ENCODE peak calls at places on chromosome 7, in four cellular contexts. F is heart left ventricle, R is ovary, K is HCT116. Q is an unnamed sample.

GRCh38 chr7:137080516-137081203 is 212.2 kb downstream of the CHRM2 start:
- DNase-seq in F (no peak), R (no peak), K (no peak), Q (no peak)

GRCh38 chr7:21580073-21580521 is 37.3 kb downstream of the DNAH11 start:
- DNase-seq in F (no peak), R (no peak), K (no peak), Q (no peak)

GRCh38 chr7:133431134-133431711 is 178.3 kb downstream of the EXOC4 start:
- DNase-seq in F (no peak), R (no peak), K (no peak), Q (no peak)

GRCh38 chr7:73742753-73743641 is 4.4 kb upstream of the ABHD11 start:
- DNase-seq in F (no peak), R (peak; percentile 54), K (peak; percentile 96), Q (peak; percentile 81)

GRCh38 chr7:31493714-31494181 is 20.1 kb upstream of the ITPRID1 start:
- DNase-seq in F (no peak), R (no peak), K (no peak), Q (no peak)

GRCh38 chr7:4159761-4160554 is 522.1 kb upstream of the FOXK1 start:
- DNase-seq in F (no peak), R (no peak), K (no peak), Q (no peak)

GRCh38 chr7:18570890-18571478 is 75.4 kb downstream of the HDAC9 start:
- DNase-seq in F (no peak), R (no peak), K (peak; percentile 31), Q (no peak)

GRCh38 chr7:64555046-64555445 is 7.8 kb downstream of the ZNF680 start:
- DNase-seq in F (no peak), R (no peak), K (no peak), Q (no peak)

GRCh38 chr7:146090023-146090645 is 26.5 kb upstream of the CNTNAP2 start:
- DNase-seq in F (no peak), R (no peak), K (peak; percentile 10), Q (no peak)

GRCh38 chr7:80721880-80722595 is 83.6 kb downstream of the CD36 start:
- DNase-seq in F (no peak), R (no peak), K (peak; percentile 63), Q (no peak)

GRCh38 chr7:98387544-98388226 is 13.2 kb downstream of the BAIAP2L1 start:
- DNase-seq in F (no peak), R (no peak), K (no peak), Q (peak; percentile 8)

GRCh38 chr7:155587486-155587885 is 41.1 kb upstream of the CNPY1 start:
- DNase-seq in F (no peak), R (peak; percentile 26), K (no peak), Q (peak; percentile 62)

GRCh38 chr7:39592586-39592985 is 26.4 kb downstream of the YAE1 start:
- DNase-seq in F (no peak), R (no peak), K (no peak), Q (no peak)

GRCh38 chr7:92847305-92847704 is 10.9 kb upstream of the CDK6 start:
- DNase-seq in F (no peak), R (no peak), K (no peak), Q (no peak)

GRCh38 chr7:85405016-85405415 is 218.2 kb upstream of the SEMA3D start:
- DNase-seq in F (no peak), R (no peak), K (no peak), Q (no peak)

GRCh38 chr7:46215987-46216567 is 295.0 kb upstream of the IGFBP3 start:
- DNase-seq in F (peak; percentile 66), R (no peak), K (no peak), Q (no peak)

GRCh38 chr7:108114117-108114841 is 15.9 kb downstream of the LAMB4 start:
- DNase-seq in F (no peak), R (no peak), K (peak; percentile 39), Q (no peak)

GRCh38 chr7:39071116-39071515 is 93.4 kb downstream of the POU6F2 start:
- DNase-seq in F (no peak), R (no peak), K (no peak), Q (no peak)

GRCh38 chr7:30983042-30983913 is 19.5 kb downstream of the GHRHR start:
- DNase-seq in F (peak; percentile 83), R (peak; percentile 90), K (peak; percentile 70), Q (peak; percentile 92)

GRCh38 chr7:80324032-80324431 is 187.8 kb downstream of the GNAT3 start:
- DNase-seq in F (no peak), R (no peak), K (no peak), Q (no peak)

GRCh38 chr7:151274936-151275812 is 26.7 kb upstream of the SMARCD3 start:
- DNase-seq in F (no peak), R (no peak), K (no peak), Q (no peak)

GRCh38 chr7:50504646-50505546 is 54.7 kb upstream of the FIGNL1 start:
- DNase-seq in F (no peak), R (no peak), K (no peak), Q (no peak)

GRCh38 chr7:142371586-142372377 is 113.9 kb upstream of the PRSS58 start:
- DNase-seq in F (no peak), R (no peak), K (no peak), Q (no peak)

GRCh38 chr7:91020611-91021385 is 243.4 kb upstream of the FZD1 start:
- DNase-seq in F (no peak), R (no peak), K (no peak), Q (no peak)

GRCh38 chr7:83579740-83580139 is 69.2 kb downstream of the SEMA3E start:
- DNase-seq in F (no peak), R (no peak), K (no peak), Q (no peak)

GRCh38 chr7:94972296-94972695 is 64.9 kb downstream of the PPP1R9A start:
- DNase-seq in F (no peak), R (no peak), K (no peak), Q (no peak)

GRCh38 chr7:111006691-111007090 is 84.2 kb upstream of the LRRN3 start:
- DNase-seq in F (no peak), R (no peak), K (no peak), Q (no peak)

DNA sequence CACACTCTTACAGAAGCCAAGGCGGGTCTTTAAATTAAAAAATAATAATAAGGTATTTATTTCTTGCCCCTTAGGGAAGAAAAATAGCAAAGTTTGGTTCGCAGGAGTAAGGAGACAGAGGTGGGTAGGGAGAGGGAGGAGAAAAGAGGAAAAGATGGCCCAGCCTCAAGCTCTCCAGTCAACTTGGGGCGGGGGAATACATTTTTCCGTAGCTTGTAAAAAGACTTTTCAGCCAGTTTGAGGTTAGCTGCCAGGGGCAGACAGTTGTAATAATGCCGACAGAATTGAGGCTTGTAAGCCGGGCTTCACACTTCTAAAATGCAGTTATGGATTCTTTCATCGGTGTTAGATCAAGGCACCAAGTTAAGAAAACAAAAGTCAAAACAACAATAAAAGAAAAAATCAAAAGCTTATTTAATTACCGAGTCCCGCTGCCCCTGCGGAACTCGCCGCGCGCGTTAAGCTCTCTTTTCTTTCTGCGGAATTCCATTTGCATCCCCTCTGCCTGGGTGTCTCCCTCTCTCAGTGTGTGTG is 489 bp upstream of the EVX1 start:
- DNase-seq in F (no peak), R (no peak), K (no peak), Q (no peak)
- H3K4me1 ChIP-seq in F (peaks cover 14% of the 10 kb centered on the region), R (peaks cover 8% of the 10 kb centered on the region), K (no peaks in the 10 kb centered on the region), Q (peaks cover 65% of the 10 kb centered on the region)

GRCh38 chr7:130908345-130909160 is 174.5 kb upstream of the KLF14 start:
- DNase-seq in F (no peak), R (no peak), K (no peak), Q (no peak)
- H3K4me3 ChIP-seq in F (no peak overlapping the region), R (no peak overlapping the region), K (no peak overlapping the region), Q (no peak overlapping the region)

GRCh38 chr7:29779017-29779416 is 27.3 kb upstream of the WIPF3 start:
- DNase-seq in F (no peak), R (no peak), K (no peak), Q (no peak)

GRCh38 chr7:29780346-29780745 is 26.0 kb upstream of the WIPF3 start:
- DNase-seq in F (no peak), R (no peak), K (no peak), Q (no peak)

GRCh38 chr7:29783671-29784070 is 22.6 kb upstream of the WIPF3 start:
- DNase-seq in F (no peak), R (no peak), K (no peak), Q (no peak)
- TF ChIP-seq POLR2A in F (no peak), R (no peak), K (no peak), Q (no peak)

GRCh38 chr7:1045727-1046063 is 1.3 kb downstream of the GPR146 start:
- DNase-seq in F (no peak), R (peak; percentile 26), K (no peak), Q (peak; percentile 55)
- H3K4me1 ChIP-seq in F (peaks cover 43% of the 10 kb centered on the region), R (peaks cover 16% of the 10 kb centered on the region), K (peaks cover 21% of the 10 kb centered on the region), Q (peaks cover 30% of the 10 kb centered on the region)

GRCh38 chr7:100825760-100826545 is 1.4 kb downstream of the EPHB4 start:
- DNase-seq in F (no peak), R (no peak), K (no peak), Q (no peak)

GRCh38 chr7:100823140-100823525 is 4.2 kb downstream of the EPHB4 start:
- DNase-seq in F (no peak), R (peak; percentile 68), K (no peak), Q (no peak)

GRCh38 chr7:100823534-100823933 is 3.8 kb downstream of the EPHB4 start:
- DNase-seq in F (no peak), R (peak; percentile 51), K (no peak), Q (no peak)

GRCh38 chr7:100825215-100825671 is 2.1 kb downstream of the EPHB4 start:
- DNase-seq in F (peak; percentile 53), R (peak; percentile 55), K (no peak), Q (peak; percentile 83)

DNA sequence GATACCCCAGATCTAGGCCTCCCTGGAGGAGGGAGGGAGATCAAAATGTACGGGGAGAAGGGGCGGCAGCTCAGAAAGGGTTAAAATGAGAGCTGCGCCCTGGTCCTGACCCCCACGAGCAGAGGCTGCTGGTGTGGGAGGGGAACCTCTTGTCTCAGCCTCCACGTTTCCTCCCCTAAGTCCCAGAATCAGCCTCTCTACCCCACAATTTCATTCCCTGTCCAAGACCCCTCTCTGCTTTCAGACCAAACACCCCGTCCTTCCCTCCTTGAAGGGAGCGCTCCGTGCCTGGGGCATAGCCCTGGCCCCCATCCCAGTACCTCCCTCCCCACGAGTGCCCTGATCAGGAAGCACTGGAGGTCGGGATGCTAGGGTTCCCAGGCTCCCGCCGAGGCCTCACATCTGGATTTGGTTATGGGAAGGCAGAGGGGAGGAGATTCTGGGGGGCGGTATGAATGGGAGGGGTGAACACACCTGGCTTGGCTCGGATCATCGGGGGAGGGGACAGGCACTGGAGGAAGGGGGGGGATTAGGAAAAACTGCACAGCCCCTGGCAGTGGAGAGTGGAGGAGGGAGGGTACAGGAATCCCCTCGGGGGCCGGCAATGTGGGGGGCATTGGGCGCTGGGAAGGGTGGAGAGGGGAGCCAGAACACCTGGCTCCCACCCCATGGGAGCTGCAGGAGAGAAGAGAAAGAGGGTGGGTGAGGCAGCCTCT is 2.7 kb downstream of the EPHB4 start:
- DNase-seq in F (no peak), R (peak; percentile 74), K (no peak), Q (no peak)
- H3K4me3 ChIP-seq in F (peak overlapping the region; percentile 78), R (peak overlapping the region; percentile 84), K (no peak overlapping the region), Q (peak overlapping the region; percentile 61)

DNA sequence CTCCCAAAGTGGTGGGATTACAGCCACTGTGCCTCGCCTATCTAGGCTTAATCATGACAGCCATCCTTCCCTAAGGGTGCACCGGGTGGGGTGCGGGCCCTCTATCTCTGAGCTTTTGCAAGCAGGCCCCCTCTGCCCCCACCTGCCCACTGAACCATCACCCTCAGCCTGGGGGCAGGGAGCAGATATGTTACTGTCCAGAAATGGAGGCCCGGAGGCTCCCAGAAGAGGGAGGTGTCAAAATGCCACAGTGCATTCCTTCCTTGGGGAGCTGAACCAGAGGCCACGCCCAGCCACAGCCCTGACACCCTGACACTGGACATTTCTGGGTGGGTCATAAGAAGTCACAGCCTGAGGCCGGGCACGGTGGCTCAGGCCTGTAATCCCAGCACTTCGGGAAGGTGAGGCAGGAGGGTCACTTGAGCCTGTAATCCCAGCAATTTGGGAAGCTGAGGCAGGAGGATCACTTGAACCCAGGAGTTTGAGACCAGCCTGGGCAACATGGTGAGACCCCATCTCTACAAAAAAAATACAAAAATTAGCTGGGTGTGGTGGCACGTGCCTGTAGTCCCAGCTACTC is 129.8 kb upstream of the TNRC18 start:
- DNase-seq in F (no peak), R (no peak), K (no peak), Q (no peak)
- TF ChIP-seq POLR2A in F (no peak), R (no peak), K (no peak), Q (no peak)

Q was measured in spleen.